ENCODE peak calls at places on chromosomes 4 and X, in five cellular contexts. C, E, S, Q and P are unnamed samples.
A peak's percentile ranks its signal among the peaks of the same experiment; 100 is the strongest.

GRCh38 chr4:186483656-186484055 is 71.7 kb downstream of the MTNR1A start:
- DNase-seq in S (no peak), E (no peak), C (no peak), Q (no peak), P (no peak)

GRCh38 chr4:21664355-21664754 is 284.2 kb downstream of the KCNIP4 start:
- DNase-seq in Q (no peak), C (no peak), S (no peak), E (no peak), P (no peak)

GRCh38 chr4:141352775-141353544 is 132.3 kb downstream of the ZNF330 start:
- DNase-seq in C (no peak), E (no peak), Q (no peak), S (no peak), P (no peak)

GRCh38 chrX:24838624-24839023 is 144.9 kb downstream of the POLA1 start:
- DNase-seq in C (peak; percentile 31), Q (no peak), S (no peak), E (peak; percentile 35), P (no peak)

GRCh38 chr4:182918791-182919302 is 1.7 kb upstream of the DCTD start:
- DNase-seq in S (no peak), Q (no peak), C (no peak), E (peak; percentile 15), P (no peak)

GRCh38 chrX:108584617-108585211 is 145.1 kb downstream of the COL4A5 start:
- DNase-seq in S (no peak), E (peak; percentile 1), Q (no peak), C (peak; percentile 23), P (no peak)

GRCh38 chr4:3232001-3232400 is 17.0 kb upstream of the MSANTD1 start:
- DNase-seq in S (peak; percentile 37), E (no peak), Q (no peak), C (no peak), P (peak; percentile 21)

GRCh38 chrX:15203694-15204093 is 66.2 kb downstream of the ASB9 start:
- DNase-seq in Q (no peak), C (no peak), S (no peak), E (no peak), P (no peak)

GRCh38 chr4:152398060-152398459 is 137.8 kb downstream of the FBXW7 start:
- DNase-seq in C (peak; percentile 7), S (no peak), Q (no peak), E (peak; percentile 7), P (no peak)

GRCh38 chr4:48698029-48698901 is 81.8 kb downstream of the FRYL start:
- DNase-seq in Q (no peak), E (no peak), C (peak; percentile 64), S (peak; percentile 60), P (no peak)

GRCh38 chrX:41389311-41389888 is 55.4 kb downstream of the DDX3X start:
- DNase-seq in Q (no peak), C (peak; percentile 34), S (peak; percentile 68), E (no peak), P (peak; percentile 87)

GRCh38 chrX:151921866-151922265 is 9.2 kb downstream of the MAGEA4 start:
- DNase-seq in C (no peak), E (no peak), S (no peak), Q (no peak), P (no peak)

GRCh38 chrX:151921292-151921691 is 8.6 kb downstream of the MAGEA4 start:
- DNase-seq in E (no peak), S (no peak), Q (peak; percentile 54), C (no peak), P (no peak)

GRCh38 chrX:151923648-151924047 is 11.0 kb downstream of the MAGEA4 start:
- DNase-seq in Q (peak; percentile 55), C (no peak), S (no peak), E (no peak), P (no peak)

GRCh38 chrX:151920530-151920929 is 7.8 kb downstream of the MAGEA4 start:
- DNase-seq in Q (no peak), S (no peak), C (no peak), E (no peak), P (no peak)

DNA sequence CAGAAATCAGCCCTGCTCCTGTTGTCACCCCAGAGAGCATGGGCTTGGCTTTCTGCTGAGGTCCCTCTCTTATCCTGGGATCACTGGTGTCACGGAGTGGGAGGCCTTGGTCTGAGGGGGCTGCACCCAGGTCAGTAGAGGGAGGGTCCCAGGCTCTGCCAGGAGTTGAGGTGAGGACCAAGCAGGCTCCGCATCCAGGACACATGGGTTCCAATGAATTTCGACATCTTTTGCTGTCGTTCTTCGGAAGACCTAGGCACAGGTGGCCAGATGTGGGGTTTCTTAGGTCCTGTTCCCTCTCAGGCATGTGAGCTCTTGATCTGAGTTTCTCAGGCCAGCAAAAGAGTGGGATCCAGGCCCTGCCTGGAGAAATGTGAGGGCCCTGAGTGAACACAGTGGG is 10.0 kb downstream of the MAGEA4 start:
- DNase-seq in E (no peak), C (no peak), Q (peak; percentile 51), S (no peak), P (no peak)
- H3K4me3 ChIP-seq in E (no peak overlapping the region), C (no peak overlapping the region), Q (no peak overlapping the region), S (no peak overlapping the region), P (no peak overlapping the region)

GRCh38 chr4:78661923-78662521 is 110.5 kb downstream of the ANXA3 start:
- DNase-seq in Q (no peak), C (peak; percentile 71), S (no peak), E (peak; percentile 20), P (peak; percentile 32)
- H3K4me1 ChIP-seq in Q (peaks cover 54% of the 10 kb centered on the region), C (peaks cover 34% of the 10 kb centered on the region), S (peaks cover 18% of the 10 kb centered on the region), E (peaks cover 36% of the 10 kb centered on the region), P (peaks cover 10% of the 10 kb centered on the region)

DNA sequence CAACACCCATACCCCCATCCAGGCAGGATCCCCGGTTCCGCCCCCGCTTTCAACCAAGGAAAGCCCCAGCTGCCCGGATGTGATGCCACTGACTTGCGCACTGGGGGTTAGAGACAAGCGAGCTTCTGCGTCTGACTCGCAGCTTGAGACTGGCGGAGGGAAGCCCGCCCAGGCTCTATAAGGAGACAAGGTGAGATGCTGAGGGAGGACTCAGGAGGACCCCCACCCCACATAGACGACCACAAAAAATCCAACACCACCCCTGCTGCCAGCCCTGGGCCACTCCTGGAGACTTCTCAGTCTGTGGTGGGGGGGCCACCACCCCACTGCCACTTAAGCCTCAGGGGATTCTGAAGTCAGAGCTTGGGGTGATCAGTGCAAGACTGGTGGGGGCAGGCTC is at the start of gene MAGEA4:
- DNase-seq in E (no peak), C (no peak), Q (peak; percentile 55), S (no peak), P (no peak)
- H3K4me3 ChIP-seq in E (no peak within 1 kb of the TSS), C (no peak within 1 kb of the TSS), Q (no peak within 1 kb of the TSS), S (no peak within 1 kb of the TSS), P (no peak within 1 kb of the TSS)

GRCh38 chr4:173930329-173930967 is 353.0 kb downstream of the FBXO8 start:
- DNase-seq in Q (no peak), C (no peak), S (no peak), E (no peak), P (no peak)
- H3K4me1 ChIP-seq in Q (no peaks in the 10 kb centered on the region), C (no peaks in the 10 kb centered on the region), S (no peaks in the 10 kb centered on the region), E (no peaks in the 10 kb centered on the region), P (no peaks in the 10 kb centered on the region)

DNA sequence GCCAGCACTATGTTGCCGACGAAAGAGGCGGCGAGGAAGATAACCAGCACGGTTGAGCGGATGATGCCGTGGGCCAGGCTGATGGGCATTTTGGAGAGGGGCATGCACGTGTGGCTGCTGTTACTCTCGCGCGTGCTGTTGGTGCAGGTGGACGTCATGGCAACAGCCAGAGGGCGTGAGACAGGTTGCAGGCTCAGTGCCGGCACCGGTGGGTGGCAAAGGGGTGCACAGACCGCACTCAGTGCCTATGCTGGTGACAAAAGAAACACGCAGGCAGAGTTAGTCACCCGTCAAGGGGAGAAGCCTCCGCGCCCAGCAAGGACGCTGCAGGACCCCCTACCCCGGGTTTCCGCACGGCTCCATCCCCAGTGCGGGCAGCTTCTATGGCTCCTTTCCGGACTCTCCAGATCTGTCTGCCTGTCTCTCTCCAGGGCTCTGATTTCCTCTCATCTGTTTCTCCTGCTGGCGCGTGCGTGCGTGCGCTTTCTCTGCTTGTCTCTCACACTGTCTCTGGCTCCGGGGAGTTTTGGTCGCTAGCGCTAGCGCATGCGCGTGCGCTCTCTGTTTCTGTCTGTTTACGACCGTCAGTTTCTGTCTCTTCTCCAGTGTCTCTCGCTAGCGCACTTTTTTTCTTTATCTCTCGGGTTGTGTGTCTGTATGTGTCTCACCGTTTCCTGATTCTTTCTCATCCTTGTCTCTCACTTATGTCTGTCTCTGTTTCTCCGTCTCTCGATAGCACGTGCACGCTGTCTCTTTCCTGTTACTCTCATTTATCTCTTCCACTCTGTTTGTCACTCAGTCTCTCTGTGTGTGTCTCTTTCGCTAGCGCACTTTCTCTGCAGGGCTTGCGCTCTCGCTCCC is 2.0 kb downstream of the GPR101 start:
- DNase-seq in C (peak; percentile 5), Q (no peak), E (no peak), S (no peak), P (peak; percentile 26)
- H3K4me3 ChIP-seq in C (peak overlapping the region; percentile 25), Q (peak overlapping the region; percentile 28), E (no peak overlapping the region), S (peak overlapping the region; percentile 20), P (no peak overlapping the region)

GRCh38 chrX:12946838-12947544 is 27.9 kb upstream of the TMSB4X start:
- DNase-seq in S (no peak), C (peak; percentile 88), E (peak; percentile 81), Q (no peak), P (peak; percentile 87)

GRCh38 chrX:12949927-12950656 is 24.8 kb upstream of the TMSB4X start:
- DNase-seq in C (no peak), E (peak; percentile 84), S (peak; percentile 77), Q (peak; percentile 94), P (peak; percentile 88)

GRCh38 chrX:12947545-12948235 is 27.2 kb upstream of the TMSB4X start:
- DNase-seq in E (no peak), Q (no peak), S (no peak), C (no peak), P (no peak)

GRCh38 chrX:12949205-12949926 is 25.5 kb upstream of the TMSB4X start:
- DNase-seq in C (no peak), S (no peak), E (no peak), Q (no peak), P (no peak)

DNA sequence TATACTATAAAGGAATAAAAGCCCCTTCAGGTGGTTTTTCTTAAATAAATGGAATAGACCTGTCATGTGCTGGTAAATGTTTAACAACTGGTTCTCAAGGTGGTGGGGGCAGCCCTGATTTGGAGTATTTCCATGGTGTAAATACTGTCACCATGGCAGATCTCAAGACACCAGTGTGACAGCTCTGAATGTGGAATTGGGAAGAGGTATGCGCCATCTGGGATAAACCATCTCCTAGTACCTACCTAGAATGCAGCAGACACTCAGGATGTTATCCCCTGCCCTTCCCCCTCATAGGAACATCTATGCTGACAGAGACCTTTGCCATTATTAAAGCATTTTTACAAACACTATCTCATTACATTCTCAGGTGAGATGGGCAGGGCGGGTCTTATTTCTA is 26.4 kb upstream of the TMSB4X start:
- DNase-seq in E (no peak), S (no peak), C (no peak), Q (no peak), P (no peak)
- H3K4me1 ChIP-seq in E (peaks cover 66% of the 10 kb centered on the region), S (peaks cover 15% of the 10 kb centered on the region), C (peaks cover 37% of the 10 kb centered on the region), Q (peaks cover 54% of the 10 kb centered on the region), P (peaks cover 10% of the 10 kb centered on the region)